ENCODE peak calls at places on chromosomes 12 and 14, in eight cellular contexts. N, C, D, W, G, L, H and J are unnamed samples.

GRCh38 chr12:118418385-118419057 is 42.2 kb downstream of the SUDS3 start:
- DNase-seq in N (peak), C (no peak), D (peak), W (no peak), G (no peak), L (peak), H (no peak), J (no peak)

GRCh38 chr12:123686636-123687190 is 15.8 kb downstream of the TCTN2 start:
- DNase-seq in N (no peak), C (no peak), D (no peak), W (no peak), G (no peak), L (no peak), H (no peak), J (no peak)

GRCh38 chr14:23013056-23014054 is 3.4 kb upstream of the C14orf93 start:
- DNase-seq in N (no peak), C (no peak), D (no peak), W (no peak), G (no peak), L (no peak), H (no peak), J (no peak)

GRCh38 chr14:41899416-41899815 is 292.7 kb downstream of the LRFN5 start:
- DNase-seq in N (peak), C (no peak), D (no peak), W (peak), G (no peak), L (peak), H (no peak), J (no peak)

GRCh38 chr14:102591372-102591943 is 991 bp upstream of the RCOR1 start:
- DNase-seq in N (peak), C (peak), D (peak), W (no peak), G (peak), L (no peak), H (peak), J (no peak)

GRCh38 chr12:127785936-127786335 is 481.0 kb upstream of the TMEM132C start:
- DNase-seq in N (peak), C (no peak), D (no peak), W (no peak), G (no peak), L (no peak), H (no peak), J (no peak)

GRCh38 chr14:56528927-56529326 is 50.7 kb upstream of the TMEM260 start:
- DNase-seq in N (no peak), C (no peak), D (no peak), W (no peak), G (no peak), L (no peak), H (no peak), J (no peak)

GRCh38 chr12:89316705-89317139 is 35.6 kb downstream of the DUSP6 start:
- DNase-seq in N (no peak), C (no peak), D (no peak), W (no peak), G (no peak), L (no peak), H (no peak), J (no peak)

GRCh38 chr14:37711499-37712475 is 116.4 kb downstream of the TTC6 start:
- DNase-seq in N (no peak), C (no peak), D (no peak), W (no peak), G (no peak), L (no peak), H (no peak), J (no peak)

GRCh38 chr12:32264995-32265394 is 134.4 kb upstream of the FGD4 start:
- DNase-seq in N (peak), C (no peak), D (no peak), W (no peak), G (no peak), L (no peak), H (no peak), J (no peak)

GRCh38 chr12:46372131-46372851 is at the start of gene SLC38A2:
- DNase-seq in N (peak), C (peak), D (peak), W (peak), G (peak), L (peak), H (peak), J (peak)

GRCh38 chr14:89429206-89430091 is 12.4 kb upstream of the FOXN3 start:
- DNase-seq in N (no peak), C (no peak), D (no peak), W (peak), G (no peak), L (no peak), H (peak), J (no peak)

GRCh38 chr12:51896236-51896635 is 8.3 kb downstream of the ANKRD33 start:
- DNase-seq in N (no peak), C (no peak), D (no peak), W (no peak), G (no peak), L (no peak), H (no peak), J (no peak)

GRCh38 chr12:9820281-9820930 is 6.9 kb upstream of the KLRF1 start:
- DNase-seq in N (no peak), C (no peak), D (no peak), W (no peak), G (peak), L (no peak), H (no peak), J (no peak)

GRCh38 chr14:101078892-101079221 is 175.3 kb upstream of the RTL1 start:
- DNase-seq in N (no peak), C (no peak), D (no peak), W (no peak), G (peak), L (no peak), H (no peak), J (no peak)

GRCh38 chr14:28766505-28767238 is at the start of gene FOXG1:
- DNase-seq in N (peak), C (peak), D (no peak), W (no peak), G (no peak), L (peak), H (no peak), J (peak)

GRCh38 chr12:70831538-70831937 is 89.0 kb downstream of the PTPRR start:
- DNase-seq in N (peak), C (no peak), D (peak), W (peak), G (no peak), L (peak), H (no peak), J (no peak)

GRCh38 chr12:79274571-79275064 is 410.0 kb downstream of the SYT1 start:
- DNase-seq in N (peak), C (no peak), D (peak), W (no peak), G (no peak), L (peak), H (no peak), J (no peak)

GRCh38 chr12:100120355-100120754 is 22.3 kb downstream of the BLTP3B start:
- DNase-seq in N (no peak), C (no peak), D (no peak), W (no peak), G (no peak), L (no peak), H (no peak), J (no peak)

GRCh38 chr14:33871394-33871793 is 79.5 kb downstream of the EGLN3 start:
- DNase-seq in N (no peak), C (no peak), D (no peak), W (no peak), G (no peak), L (no peak), H (no peak), J (no peak)

GRCh38 chr12:88793091-88793490 is 212.8 kb upstream of the KITLG start:
- DNase-seq in N (peak), C (no peak), D (no peak), W (peak), G (no peak), L (no peak), H (no peak), J (no peak)

GRCh38 chr12:93868771-93869170 is 191.6 kb downstream of the CRADD start:
- DNase-seq in N (peak), C (no peak), D (no peak), W (peak), G (no peak), L (peak), H (no peak), J (no peak)

GRCh38 chr12:115946867-115947695 is 330.4 kb downstream of the MED13L start:
- DNase-seq in N (no peak), C (no peak), D (no peak), W (no peak), G (no peak), L (no peak), H (no peak), J (no peak)

GRCh38 chr14:54659365-54659764 is 92.4 kb downstream of the SAMD4A start:
- DNase-seq in N (no peak), C (no peak), D (peak), W (no peak), G (no peak), L (no peak), H (no peak), J (no peak)

GRCh38 chr14:49946320-49947141 is 53.6 kb downstream of the ARF6 start:
- DNase-seq in N (peak), C (no peak), D (peak), W (peak), G (no peak), L (peak), H (peak), J (no peak)

GRCh38 chr14:69636718-69637480 is 25.5 kb downstream of the SUSD6 start:
- DNase-seq in N (no peak), C (no peak), D (no peak), W (no peak), G (no peak), L (no peak), H (no peak), J (no peak)

DNA sequence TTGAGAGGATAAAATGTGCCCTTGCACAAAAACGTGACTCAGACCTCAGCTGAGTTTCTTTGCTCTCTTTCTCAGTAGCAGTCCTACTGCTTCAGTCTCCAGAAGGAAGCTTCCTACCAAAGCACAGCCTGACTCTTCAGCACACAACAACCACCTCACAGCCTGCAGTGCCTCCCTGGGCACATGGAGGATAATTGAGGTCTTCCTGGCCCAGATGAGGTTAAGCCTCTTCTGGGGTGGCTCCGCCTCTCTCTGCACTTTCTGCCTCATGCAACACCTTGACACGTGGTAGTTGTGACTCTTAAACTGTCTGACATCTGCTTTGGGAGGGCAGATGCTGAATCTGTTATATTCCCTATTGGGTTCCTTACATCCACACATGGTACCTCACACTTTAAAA is 33.8 kb downstream of the GIT2 start:
- DNase-seq in N (no peak), C (no peak), D (no peak), W (no peak), G (no peak), L (no peak), H (no peak), J (no peak)
- TF ChIP-seq CTCF in N (no peak), C (no peak), D (no peak), W (no peak), G (no peak), L (no peak), H (no peak), J (no peak)

GRCh38 chr12:49537709-49538601 is 875 bp upstream of the KCNH3 start:
- DNase-seq in N (no peak), C (no peak), D (no peak), W (no peak), G (peak), L (no peak), H (no peak), J (no peak)
- TF ChIP-seq CTCF in N (peak), C (no peak), D (no peak), W (no peak), G (no peak), L (no peak), H (no peak), J (no peak)

DNA sequence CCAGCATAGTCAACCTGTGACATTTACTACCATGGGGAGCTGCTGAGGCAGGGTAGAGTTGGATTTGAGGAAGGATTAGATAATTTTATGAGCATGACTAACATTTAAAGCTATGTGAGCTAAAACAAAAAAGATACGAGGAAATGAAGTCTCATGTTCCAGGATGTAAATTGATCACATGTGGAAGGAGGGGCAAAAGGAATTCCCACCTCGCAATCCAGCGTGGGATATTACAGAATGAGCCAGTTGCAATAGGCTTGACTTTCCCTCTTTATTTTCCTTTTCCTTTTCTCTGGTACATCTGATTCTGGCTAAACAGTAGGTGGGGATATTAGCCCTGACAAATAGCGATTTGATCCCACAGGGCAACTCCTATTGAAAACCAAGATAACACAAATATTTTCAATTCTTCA is 214.9 kb upstream of the HMGA2 start:
- DNase-seq in N (peak), C (no peak), D (peak), W (peak), G (no peak), L (peak), H (no peak), J (no peak)
- TF ChIP-seq CTCF in N (peak), C (no peak), D (no peak), W (peak), G (no peak), L (no peak), H (no peak), J (no peak)

GRCh38 chr12:110705309-110705708 is 16.4 kb upstream of the HVCN1 start:
- DNase-seq in N (no peak), C (no peak), D (no peak), W (no peak), G (no peak), L (no peak), H (no peak), J (no peak)

GRCh38 chr12:110704750-110705149 is 15.8 kb upstream of the HVCN1 start:
- DNase-seq in N (no peak), C (no peak), D (peak), W (no peak), G (no peak), L (no peak), H (no peak), J (no peak)

GRCh38 chr12:110704231-110704630 is 15.3 kb upstream of the HVCN1 start:
- DNase-seq in N (no peak), C (no peak), D (no peak), W (no peak), G (no peak), L (no peak), H (no peak), J (no peak)

DNA sequence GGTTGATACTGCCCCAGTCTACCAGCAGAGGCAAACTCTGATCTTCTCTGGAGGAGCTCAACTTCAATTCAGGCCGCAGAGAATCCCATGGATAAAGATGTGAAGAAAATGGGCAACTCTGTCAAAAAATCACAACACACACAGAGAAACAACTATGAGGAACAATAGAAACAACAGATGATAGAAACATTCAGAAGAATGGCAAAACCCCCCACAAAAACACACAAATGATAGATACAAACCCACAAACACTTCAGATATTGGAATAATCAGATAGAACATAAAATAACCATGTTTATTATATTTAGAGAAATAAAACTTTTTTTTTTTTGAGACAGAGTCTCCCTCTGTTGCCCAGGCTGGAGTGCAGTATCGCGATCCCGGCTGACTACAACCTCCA is 20.0 kb upstream of the HVCN1 start:
- DNase-seq in N (no peak), C (no peak), D (no peak), W (no peak), G (no peak), L (no peak), H (no peak), J (no peak)
- TF ChIP-seq CTCF in N (no peak), C (no peak), D (no peak), W (no peak), G (no peak), L (no peak), H (no peak), J (no peak)

GRCh38 chr12:3644103-3644502 is 108.8 kb downstream of the CRACR2A start:
- DNase-seq in N (no peak), C (no peak), D (no peak), W (no peak), G (no peak), L (no peak), H (no peak), J (no peak)
- TF ChIP-seq CTCF in N (no peak), C (no peak), D (no peak), W (no peak), G (no peak), L (no peak), H (no peak), J (peak)

GRCh38 chr14:36454599-36455240 is 65.3 kb downstream of the NKX2-1 start:
- DNase-seq in N (no peak), C (no peak), D (no peak), W (no peak), G (no peak), L (no peak), H (no peak), J (no peak)

GRCh38 chr14:36449903-36450302 is 70.1 kb downstream of the NKX2-1 start:
- DNase-seq in N (no peak), C (no peak), D (no peak), W (no peak), G (no peak), L (no peak), H (no peak), J (no peak)

GRCh38 chr14:36452850-36453249 is 67.2 kb downstream of the NKX2-1 start:
- DNase-seq in N (no peak), C (no peak), D (no peak), W (no peak), G (no peak), L (no peak), H (no peak), J (no peak)

GRCh38 chr14:36451346-36452065 is 68.5 kb downstream of the NKX2-1 start:
- DNase-seq in N (no peak), C (no peak), D (no peak), W (no peak), G (no peak), L (no peak), H (no peak), J (no peak)

DNA sequence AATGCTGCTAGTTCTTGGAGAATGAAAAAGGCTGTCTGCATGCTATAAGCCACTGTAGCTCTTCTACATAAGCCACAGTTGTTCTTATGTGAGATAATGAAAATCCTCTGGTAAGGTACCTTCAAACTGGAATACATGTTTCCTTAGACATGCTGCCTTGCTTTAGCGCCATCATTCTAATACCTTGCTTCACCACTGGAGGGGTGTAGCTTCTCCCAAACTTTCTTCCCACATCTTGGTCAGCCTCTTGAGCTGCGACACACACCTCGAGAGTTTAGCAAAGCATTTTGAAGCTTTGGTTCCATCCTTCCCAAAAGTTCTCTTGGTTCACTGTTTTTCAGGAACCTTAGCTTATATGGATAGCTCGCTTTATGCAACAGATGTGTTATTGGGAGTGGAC is 69.5 kb downstream of the NKX2-1 start:
- DNase-seq in N (peak), C (no peak), D (peak), W (no peak), G (no peak), L (no peak), H (no peak), J (no peak)
- TF ChIP-seq CTCF in N (no peak), C (no peak), D (peak), W (no peak), G (no peak), L (no peak), H (no peak), J (no peak)

GRCh38 chr12:6370994-6371754 is 4.2 kb downstream of the SCNN1A start:
- DNase-seq in N (peak), C (peak), D (peak), W (peak), G (peak), L (no peak), H (no peak), J (no peak)
- TF ChIP-seq CTCF in N (peak), C (no peak), D (no peak), W (peak), G (no peak), L (peak), H (no peak), J (no peak)

DNA sequence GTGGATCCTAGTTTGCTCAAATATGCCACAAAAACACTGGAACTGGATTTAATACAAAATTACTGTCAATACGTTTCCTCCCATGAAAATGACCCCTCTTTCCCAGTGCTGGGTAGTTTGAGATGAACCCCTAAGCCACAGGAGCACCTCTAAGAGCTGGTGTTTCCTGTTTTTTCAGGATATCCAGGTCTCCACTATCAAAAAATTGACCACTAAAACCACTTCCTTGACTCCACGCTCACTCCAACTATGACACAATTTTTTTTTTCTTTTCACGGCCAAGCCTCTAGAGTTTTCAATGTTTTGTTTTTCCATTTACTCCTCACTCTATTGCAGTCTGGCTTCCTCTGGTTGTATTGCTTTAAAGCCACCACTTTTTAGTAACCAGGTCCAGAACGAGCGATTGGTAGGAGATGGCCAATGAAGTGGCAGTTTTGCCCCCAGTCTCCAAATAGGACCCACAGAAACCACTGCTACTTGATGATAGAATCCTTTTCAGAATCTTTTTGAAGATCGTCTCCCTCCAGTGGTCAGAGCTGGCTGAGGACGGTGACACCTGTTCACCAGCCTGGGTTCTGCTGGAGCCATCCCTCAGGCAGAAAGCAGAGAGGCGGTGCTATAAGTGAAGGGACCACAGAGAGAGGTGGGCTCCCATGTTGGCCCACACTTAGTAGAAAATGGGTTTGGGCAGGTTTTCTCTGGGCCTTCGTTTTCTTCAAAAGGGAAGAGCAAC is 454.4 kb downstream of the VRK1 start:
- DNase-seq in N (no peak), C (peak), D (no peak), W (peak), G (no peak), L (no peak), H (no peak), J (no peak)
- TF ChIP-seq CTCF in N (no peak), C (no peak), D (no peak), W (no peak), G (no peak), L (no peak), H (no peak), J (no peak)

GRCh38 chr12:57897296-57897974 is 43.9 kb upstream of the ATP23 start:
- DNase-seq in N (no peak), C (no peak), D (no peak), W (no peak), G (no peak), L (no peak), H (no peak), J (no peak)

GRCh38 chr12:57896139-57896436 is 45.3 kb upstream of the ATP23 start:
- DNase-seq in N (no peak), C (no peak), D (no peak), W (no peak), G (no peak), L (peak), H (no peak), J (no peak)

GRCh38 chr12:57895337-57896138 is 45.8 kb upstream of the ATP23 start:
- DNase-seq in N (peak), C (no peak), D (no peak), W (no peak), G (no peak), L (no peak), H (no peak), J (no peak)

GRCh38 chr12:57898308-57898970 is 42.9 kb upstream of the ATP23 start:
- DNase-seq in N (no peak), C (no peak), D (peak), W (no peak), G (no peak), L (no peak), H (no peak), J (no peak)

GRCh38 chr12:57896437-57897201 is 44.7 kb upstream of the ATP23 start:
- DNase-seq in N (peak), C (peak), D (peak), W (peak), G (peak), L (peak), H (peak), J (no peak)
- TF ChIP-seq CTCF in N (peak), C (no peak), D (no peak), W (no peak), G (no peak), L (peak), H (no peak), J (peak)